ENCODE peak calls at places on chromosomes 16 and 17, in four cellular contexts. F is K562, Q is A549, Y is HepG2. P is an unnamed sample.

GRCh38 chr17:1077536-1078061 is 80.7 kb downstream of the TIMM22 start:
- DNase-seq in F (no peak), Q (no peak), Y (no peak), P (no peak)

GRCh38 chr16:84709609-84710008 is 9.8 kb downstream of the USP10 start:
- DNase-seq in F (no peak), Q (no peak), Y (no peak), P (no peak)

GRCh38 chr17:76816590-76817135 is 51.5 kb upstream of the MGAT5B start:
- DNase-seq in Q (peak), F (peak), Y (peak), P (peak)

GRCh38 chr17:32910769-32911168 is 17.2 kb upstream of the TMEM98 start:
- DNase-seq in Q (no peak), F (peak), Y (no peak), P (no peak)

GRCh38 chr17:41615454-41615853 is 2.9 kb upstream of the KRT16 start:
- DNase-seq in Q (peak), F (no peak), Y (no peak), P (no peak)

GRCh38 chr17:74690409-74690825 is 22.3 kb downstream of the CD300LF start:
- DNase-seq in Y (no peak), Q (no peak), F (no peak), P (no peak)

GRCh38 chr17:69284646-69285045 is 42.3 kb downstream of the ABCA5 start:
- DNase-seq in Q (no peak), F (no peak), Y (no peak), P (no peak)

GRCh38 chr17:7558544-7559306 is at the start of gene TNFSF13:
- DNase-seq in Q (no peak), Y (no peak), F (no peak), P (no peak)

GRCh38 chr16:84611041-84611440 is 6.8 kb downstream of the COTL1 start:
- DNase-seq in F (no peak), Y (no peak), Q (no peak), P (no peak)

GRCh38 chr17:330993-331701 is 21.5 kb downstream of the RPH3AL start:
- DNase-seq in Y (no peak), F (no peak), Q (no peak), P (no peak)

GRCh38 chr17:34519286-34519685 is 60.1 kb upstream of the TMEM132E start:
- DNase-seq in F (peak), Y (peak), Q (peak), P (no peak)

GRCh38 chr17:36928450-36929125 is 8.7 kb upstream of the LHX1 start:
- DNase-seq in Q (no peak), F (no peak), Y (no peak), P (no peak)

GRCh38 chr17:81967533-81968395 is 6.8 kb upstream of the NOTUM start:
- DNase-seq in Q (peak), F (peak), Y (peak), P (no peak)

GRCh38 chr16:78988361-78988992 is 612.1 kb downstream of the MAF start:
- DNase-seq in F (peak), Y (no peak), Q (no peak), P (no peak)

GRCh38 chr16:85246973-85247372 is 134.7 kb upstream of the CIBAR2 start:
- DNase-seq in F (no peak), Q (no peak), Y (no peak), P (no peak)

GRCh38 chr17:21161498-21162393 is 35.0 kb downstream of the DHRS7B start:
- DNase-seq in Q (peak), Y (peak), F (no peak), P (no peak)

GRCh38 chr16:81693047-81693446 is 86.0 kb upstream of the PLCG2 start:
- DNase-seq in Q (no peak), Y (no peak), F (no peak), P (no peak)

GRCh38 chr17:7977039-7977438 is 25.4 kb upstream of the GUCY2D start:
- DNase-seq in Q (no peak), F (no peak), Y (no peak), P (no peak)

GRCh38 chr16:1147027-1147426 is 5.9 kb upstream of the CACNA1H start:
- DNase-seq in F (no peak), Q (no peak), Y (no peak), P (no peak)

GRCh38 chr17:34837796-34838195 is 123.5 kb downstream of the CCT6B start:
- DNase-seq in Q (no peak), F (no peak), Y (no peak), P (no peak)

GRCh38 chr17:61410555-61411089 is 11.0 kb downstream of the TBX2 start:
- DNase-seq in F (no peak), Y (no peak), Q (peak), P (no peak)

GRCh38 chr16:51508813-51509212 is 357.7 kb upstream of the SALL1 start:
- DNase-seq in Q (no peak), Y (no peak), F (no peak), P (no peak)

GRCh38 chr16:48447428-48447827 is 62.2 kb upstream of the SIAH1 start:
- DNase-seq in Y (no peak), Q (no peak), F (no peak), P (no peak)

GRCh38 chr17:80931421-80932265 is 60.0 kb upstream of the CHMP6 start:
- DNase-seq in Y (no peak), F (no peak), Q (no peak), P (no peak)

GRCh38 chr16:46582313-46582712 is 38.9 kb downstream of the SHCBP1 start:
- DNase-seq in Q (no peak), F (peak), Y (no peak), P (no peak)

GRCh38 chr17:35709874-35710273 is 21.6 kb upstream of the RASL10B start:
- DNase-seq in Q (no peak), Y (no peak), F (no peak), P (no peak)

GRCh38 chr17:17830740-17831207 is 6.0 kb downstream of the SREBF1 start:
- DNase-seq in F (no peak), Y (peak), Q (no peak), P (no peak)

GRCh38 chr16:2037115-2037514 is 10.4 kb downstream of the NHERF2 start:
- DNase-seq in F (no peak), Y (no peak), Q (no peak), P (no peak)

GRCh38 chr16:27304881-27305280 is 8.9 kb upstream of the IL4R start:
- DNase-seq in Y (no peak), F (no peak), Q (no peak), P (no peak)

GRCh38 chr16:5024632-5025031 is 9.1 kb downstream of the NAGPA start:
- DNase-seq in Y (no peak), F (no peak), Q (peak), P (no peak)

GRCh38 chr17:78924481-78925151 is 571 bp downstream of the TIMP2 start:
- DNase-seq in Q (no peak), F (no peak), Y (no peak), P (no peak)

GRCh38 chr16:8625491-8626087 is 4.1 kb downstream of the METTL22 start:
- DNase-seq in F (no peak), Y (no peak), Q (no peak), P (no peak)

GRCh38 chr16:4661661-4662060 is 31.7 kb upstream of the NUDT16L1 start:
- DNase-seq in F (no peak), Q (no peak), Y (no peak), P (no peak)

GRCh38 chr16:56203052-56203451 is 11.8 kb downstream of the GNAO1 start:
- DNase-seq in Q (peak), Y (peak), F (peak), P (no peak)
- TF ChIP-seq CTCF in Q (no peak), Y (peak), F (peak), P (peak)

DNA sequence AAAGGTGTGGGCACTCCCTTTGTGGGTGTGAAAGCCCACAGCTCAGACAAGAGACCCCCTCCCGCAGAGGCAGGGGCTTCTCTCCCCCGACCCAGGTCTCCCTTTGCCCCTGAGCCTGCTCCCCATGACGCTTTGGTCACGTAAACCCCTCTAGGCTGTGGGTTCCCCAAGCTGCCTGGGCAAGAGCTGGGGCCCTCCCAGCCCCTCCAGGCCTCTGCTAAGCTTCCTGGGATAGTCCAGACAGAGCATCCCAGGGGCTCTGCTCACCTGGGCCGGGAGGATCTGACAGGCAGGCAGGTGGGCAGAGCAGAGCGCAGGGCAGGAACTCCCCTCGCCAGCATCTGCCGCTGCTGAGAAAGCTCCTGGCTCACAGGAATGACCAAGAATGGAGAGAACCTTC is 177.3 kb downstream of the BANP start:
- DNase-seq in Q (no peak), F (no peak), Y (no peak), P (no peak)
- H3K27ac ChIP-seq in Q (no peak), F (no peak), Y (no peak), P (no peak)

GRCh38 chr16:54125751-54126655 is 160.6 kb downstream of the IRX3 start:
- DNase-seq in Y (no peak), Q (no peak), F (no peak), P (no peak)

GRCh38 chr16:54129810-54130209 is 156.8 kb downstream of the IRX3 start:
- DNase-seq in Q (no peak), Y (no peak), F (no peak), P (no peak)

GRCh38 chr16:54126907-54127306 is 159.7 kb downstream of the IRX3 start:
- DNase-seq in Q (no peak), F (no peak), Y (no peak), P (no peak)

GRCh38 chr16:54123766-54124165 is 162.8 kb downstream of the IRX3 start:
- DNase-seq in Y (no peak), Q (no peak), F (no peak), P (no peak)

DNA sequence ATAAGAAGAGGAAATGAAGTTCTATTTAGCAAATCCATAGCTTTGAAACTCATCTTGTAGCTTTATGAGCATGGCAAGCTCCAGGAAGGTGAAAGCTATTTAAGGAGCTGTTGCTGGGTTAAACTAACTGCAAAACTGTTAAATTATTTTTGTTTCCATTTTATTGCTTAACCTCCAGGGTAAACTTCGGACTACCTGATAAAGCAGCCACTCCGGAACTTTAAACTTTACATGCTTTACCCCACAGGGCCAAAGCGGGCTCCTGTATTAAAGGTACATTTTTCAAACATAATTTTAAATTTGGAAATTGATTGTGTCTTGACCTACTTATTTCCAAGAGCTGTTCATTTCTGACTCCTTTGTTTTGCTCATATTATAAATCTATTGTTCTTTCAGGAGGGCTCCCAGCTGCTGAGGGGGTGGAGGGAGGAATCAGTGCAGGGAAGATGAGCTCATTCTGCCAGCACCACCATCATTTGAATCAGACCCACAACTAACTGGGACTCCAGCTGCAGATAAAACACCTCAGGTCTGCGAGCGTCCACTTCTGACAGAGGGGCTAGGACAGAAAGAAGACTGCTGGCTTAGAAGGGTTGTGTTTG is 157.9 kb downstream of the IRX3 start:
- DNase-seq in Y (no peak), F (no peak), Q (no peak), P (no peak)
- TF ChIP-seq REST in Y (no peak), F (no peak), Q (no peak), P (no peak)

DNA sequence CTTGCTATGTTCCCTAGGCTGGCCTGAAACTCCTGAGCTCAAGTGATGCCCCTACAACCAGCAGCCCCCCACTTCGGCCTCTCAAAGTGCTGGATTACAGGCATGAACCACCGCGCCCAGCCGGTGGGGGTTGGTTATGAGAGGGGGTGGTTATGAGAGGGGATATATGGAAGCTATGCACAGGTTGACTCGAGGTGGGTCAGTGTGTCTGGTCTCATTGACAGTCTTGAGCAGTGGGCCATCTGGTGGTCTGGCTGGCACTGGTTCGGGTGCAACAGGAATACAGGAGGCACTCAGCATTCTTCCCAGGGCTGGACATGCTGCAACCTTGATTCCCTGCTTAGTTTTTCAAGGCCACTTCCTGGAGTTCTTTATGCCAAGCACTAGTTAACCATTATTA is 5.6 kb upstream of the STX1B start:
- DNase-seq in Q (peak), Y (peak), F (no peak), P (no peak)
- TF ChIP-seq CTCF in Q (peak), Y (peak), F (no peak), P (no peak)

DNA sequence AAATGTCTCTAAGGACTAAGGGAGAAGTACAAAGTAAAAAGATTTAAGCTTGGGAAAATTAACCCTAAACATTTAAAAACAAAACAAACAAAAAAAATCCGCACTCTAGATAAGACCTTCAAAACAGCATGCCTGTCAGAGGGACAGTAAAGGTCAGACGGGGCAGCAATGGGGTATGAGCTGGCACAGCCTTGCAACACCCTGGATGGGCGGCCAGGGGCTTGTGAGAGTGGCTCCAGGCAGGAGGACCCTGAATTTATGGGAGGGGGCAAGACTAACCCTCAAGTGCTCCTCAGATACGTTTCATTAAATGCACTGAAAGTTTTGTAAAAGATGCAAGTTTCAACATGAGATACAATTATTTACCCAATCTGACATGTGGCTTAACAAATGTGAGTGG is 128.6 kb downstream of the ANKRD11 start:
- DNase-seq in F (no peak), Q (no peak), Y (no peak), P (no peak)
- H3K27ac ChIP-seq in F (no peak), Q (no peak), Y (no peak), P (peak)

DNA sequence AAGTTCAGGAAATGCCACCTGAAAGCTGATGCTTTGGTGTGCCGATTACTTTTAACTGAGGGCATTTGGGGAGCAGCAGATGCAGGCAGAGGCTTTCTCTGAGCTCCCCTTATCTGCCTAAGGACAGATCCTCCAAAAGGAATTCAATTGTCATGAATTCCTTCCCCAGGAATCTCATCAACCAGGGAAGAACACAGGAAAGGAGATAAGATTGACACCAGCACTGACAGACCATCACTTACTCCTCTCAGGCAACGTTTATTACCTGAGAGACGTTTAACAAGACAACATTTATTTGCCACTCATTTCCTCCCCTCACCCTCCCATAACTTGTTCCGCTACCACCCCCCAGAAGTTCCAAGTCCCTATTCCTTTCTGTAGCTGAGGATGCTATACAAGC is 17.6 kb upstream of the CDRT4 start:
- DNase-seq in Y (no peak), Q (no peak), F (no peak), P (no peak)
- TF ChIP-seq REST in Y (no peak), Q (no peak), F (no peak), P (no peak)